ENCODE peak calls at places on chromosomes 13 and 19, in nine cellular contexts. A is GM23338, V is K562, J is HL-60, Z is GM12878, W is A549, X is HepG2, I is HCT116, C is SK-N-SH. R is an unnamed sample.

GRCh38 chr19:12000152-12000981 is 35.1 kb downstream of the ZNF433 start:
- DNase-seq in A (no peak), V (no peak), J (no peak), Z (peak; percentile 85), W (no peak), X (no peak), I (no peak), C (no peak), R (no peak)

GRCh38 chr13:109436841-109437240 is 349.5 kb downstream of the IRS2 start:
- DNase-seq in A (no peak), V (no peak), J (no peak), Z (no peak), W (no peak), X (no peak), I (no peak), C (no peak), R (no peak)

GRCh38 chr19:29612801-29613595 is 6.9 kb downstream of the POP4 start:
- DNase-seq in A (no peak), V (no peak), J (no peak), Z (no peak), W (no peak), X (no peak), I (no peak), C (no peak), R (no peak)

GRCh38 chr13:41398494-41399190 is 58.7 kb upstream of the RGCC start:
- DNase-seq in A (no peak), V (no peak), J (no peak), Z (no peak), W (no peak), X (no peak), I (no peak), C (no peak), R (no peak)

GRCh38 chr19:52343548-52343947 is 7.5 kb downstream of the ZNF610 start:
- DNase-seq in A (peak; percentile 90), V (peak; percentile 62), J (peak; percentile 8), Z (no peak), W (no peak), X (peak; percentile 15), I (peak; percentile 23), C (peak; percentile 74), R (no peak)

GRCh38 chr19:48513289-48514122 is 1.9 kb upstream of the LMTK3 start:
- DNase-seq in A (peak; percentile 98), V (peak; percentile 67), J (peak; percentile 75), Z (no peak), W (peak; percentile 94), X (peak; percentile 58), I (peak; percentile 69), C (peak; percentile 86), R (no peak)

GRCh38 chr19:2549701-2550191 is 73.8 kb downstream of the GADD45B start:
- DNase-seq in A (no peak), V (no peak), J (peak; percentile 86), Z (no peak), W (no peak), X (no peak), I (no peak), C (no peak), R (no peak)

GRCh38 chr19:29628661-29629385 is 22.7 kb downstream of the POP4 start:
- DNase-seq in A (no peak), V (no peak), J (no peak), Z (no peak), W (no peak), X (no peak), I (no peak), C (peak; percentile 3), R (no peak)

GRCh38 chr13:76683854-76684253 is 202.4 kb downstream of the KCTD12 start:
- DNase-seq in A (no peak), V (no peak), J (no peak), Z (no peak), W (no peak), X (no peak), I (no peak), C (no peak), R (no peak)

GRCh38 chr19:49436381-49437017 is 4.8 kb downstream of the SLC17A7 start:
- DNase-seq in A (peak; percentile 99), V (peak; percentile 87), J (no peak), Z (no peak), W (no peak), X (no peak), I (no peak), C (peak; percentile 84), R (no peak)

GRCh38 chr19:29598496-29598895 is 7.6 kb upstream of the POP4 start:
- DNase-seq in A (no peak), V (no peak), J (no peak), Z (no peak), W (no peak), X (no peak), I (no peak), C (no peak), R (no peak)

GRCh38 chr13:79806821-79807220 is 325.9 kb downstream of the NDFIP2 start:
- DNase-seq in A (no peak), V (no peak), J (no peak), Z (no peak), W (no peak), X (no peak), I (no peak), C (no peak), R (no peak)
- TF ChIP-seq CTCF in A (no peak), V (no peak), J (no peak), Z (no peak), W (no peak), X (no peak), I (no peak), C (no peak), R (no peak)

DNA sequence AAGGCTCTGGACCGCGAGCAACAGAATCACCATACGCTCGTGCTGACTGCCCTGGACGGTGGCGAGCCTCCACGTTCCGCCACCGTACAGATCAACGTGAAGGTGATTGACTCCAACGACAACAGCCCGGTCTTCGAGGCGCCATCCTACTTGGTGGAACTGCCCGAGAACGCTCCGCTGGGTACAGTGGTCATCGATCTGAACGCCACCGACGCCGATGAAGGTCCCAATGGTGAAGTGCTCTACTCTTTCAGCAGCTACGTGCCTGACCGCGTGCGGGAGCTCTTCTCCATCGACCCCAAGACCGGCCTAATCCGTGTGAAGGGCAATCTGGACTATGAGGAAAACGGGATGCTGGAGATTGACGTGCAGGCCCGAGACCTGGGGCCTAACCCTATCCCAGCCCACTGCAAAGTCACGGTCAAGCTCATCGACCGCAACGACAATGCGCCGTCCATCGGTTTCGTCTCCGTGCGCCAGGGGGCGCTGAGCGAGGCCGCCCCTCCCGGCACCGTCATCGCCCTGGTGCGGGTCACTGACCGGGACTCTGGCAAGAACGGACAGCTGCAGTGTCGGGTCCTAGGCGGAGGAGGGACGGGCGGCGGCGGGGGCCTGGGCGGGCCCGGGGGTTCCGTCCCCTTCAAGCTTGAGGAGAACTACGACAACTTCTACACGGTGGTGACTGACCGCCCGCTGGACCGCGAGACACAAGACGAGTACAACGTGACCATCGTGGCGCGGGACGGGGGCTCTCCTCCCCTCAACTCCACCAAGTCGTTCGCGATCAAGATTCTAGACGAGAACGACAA is 1.8 kb downstream of the PCDH17 start:
- DNase-seq in A (peak; percentile 88), V (no peak), J (no peak), Z (no peak), W (no peak), X (no peak), I (no peak), C (peak; percentile 79), R (no peak)
- TF ChIP-seq REST in A (no peak), V (no peak), J (no peak), Z (no peak), W (no peak), X (no peak), I (no peak), C (no peak), R (no peak)

GRCh38 chr19:13195678-13196077 is 45.5 kb downstream of the IER2 start:
- DNase-seq in A (peak; percentile 91), V (peak; percentile 50), J (no peak), Z (no peak), W (no peak), X (peak; percentile 80), I (no peak), C (no peak), R (no peak)
- TF ChIP-seq CTCF in A (peak; percentile 96), V (peak; percentile 54), J (peak; percentile 12), Z (peak; percentile 75), W (no peak), X (peak; percentile 88), I (peak; percentile 46), C (no peak), R (no peak)

GRCh38 chr13:40204246-40204645 is 462.2 kb downstream of the FOXO1 start:
- DNase-seq in A (no peak), V (no peak), J (no peak), Z (no peak), W (no peak), X (no peak), I (no peak), C (no peak), R (no peak)
- TF ChIP-seq REST in A (no peak), V (no peak), J (no peak), Z (no peak), W (no peak), X (no peak), I (no peak), C (no peak), R (no peak)

R was measured in Panc1.